ENCODE peak calls at places on chromosomes 2 and 18, in nine cellular contexts. Z is GM23248, T is OCI-LY7, N is neural progenitor cell, M is MM.1S, L is HCT116, U is PC-3, X is SK-N-SH, Y is GM23338. F is an unnamed sample.

GRCh38 chr18:9975658-9976057 is 61.8 kb downstream of the VAPA start:
- DNase-seq in L (no peak), M (no peak), T (no peak), Y (no peak), N (no peak), U (no peak), X (no peak), Z (no peak), F (no peak)

GRCh38 chr2:226644342-226644957 is 155.2 kb downstream of the IRS1 start:
- DNase-seq in M (no peak), X (no peak), L (no peak), Z (peak), U (no peak), N (no peak), Y (no peak), T (no peak), F (no peak)

GRCh38 chr2:101251844-101252407 is 760 bp upstream of the CNOT11 start:
- DNase-seq in X (peak), M (peak), Z (no peak), T (peak), L (peak), U (peak), N (peak), Y (peak), F (peak)

GRCh38 chr2:64036343-64036742 is 17.1 kb upstream of the VPS54 start:
- DNase-seq in X (no peak), Y (no peak), T (no peak), N (no peak), U (peak), M (peak), L (no peak), Z (peak), F (no peak)

GRCh38 chr2:31835450-31835849 is 175.4 kb downstream of the MEMO1 start:
- DNase-seq in T (no peak), Y (no peak), N (no peak), M (no peak), U (no peak), X (no peak), Z (no peak), L (no peak), F (no peak)

GRCh38 chr18:54080854-54081253 is 143.6 kb downstream of the MBD2 start:
- DNase-seq in Z (peak), T (no peak), X (no peak), L (no peak), M (no peak), U (peak), Y (no peak), N (no peak), F (no peak)

GRCh38 chr2:219914577-219914976 is 287.1 kb downstream of the SLC4A3 start:
- DNase-seq in X (no peak), U (no peak), T (no peak), Z (no peak), M (no peak), N (no peak), L (no peak), Y (no peak), F (no peak)

GRCh38 chr18:49076767-49077166 is 126.0 kb upstream of the SMAD7 start:
- DNase-seq in Z (no peak), M (no peak), N (no peak), Y (no peak), L (no peak), T (no peak), U (no peak), X (no peak), F (no peak)

GRCh38 chr2:236535024-236535423 is 34.6 kb upstream of the ACKR3 start:
- DNase-seq in N (no peak), M (no peak), U (peak), T (no peak), Y (no peak), L (no peak), X (no peak), Z (peak), F (no peak)

GRCh38 chr18:50090370-50091312 is 104.3 kb downstream of the MYO5B start:
- DNase-seq in U (no peak), X (no peak), Y (peak), M (no peak), T (no peak), N (no peak), Z (no peak), L (no peak), F (no peak)

GRCh38 chr2:162063899-162064298 is 10.1 kb downstream of the DPP4 start:
- DNase-seq in L (no peak), M (peak), U (no peak), N (no peak), X (no peak), Z (no peak), Y (no peak), T (peak), F (no peak)

GRCh38 chr18:28112056-28112470 is 64.9 kb downstream of the CDH2 start:
- DNase-seq in U (peak), T (no peak), X (no peak), M (no peak), Y (no peak), L (no peak), N (no peak), Z (peak), F (peak)

GRCh38 chr2:26412091-26412673 is 10.5 kb downstream of the DRC1 start:
- DNase-seq in N (no peak), Z (no peak), M (peak), X (no peak), Y (no peak), U (no peak), T (no peak), L (no peak), F (no peak)

GRCh38 chr2:176699098-176699497 is 429.9 kb downstream of the MTX2 start:
- DNase-seq in U (no peak), M (no peak), X (no peak), T (no peak), Z (no peak), L (no peak), N (no peak), Y (no peak), F (no peak)

GRCh38 chr2:237487496-237487895 is 445 bp downstream of the MLPH start:
- DNase-seq in X (no peak), Y (no peak), U (peak), M (no peak), T (no peak), Z (no peak), L (no peak), N (no peak), F (no peak)

GRCh38 chr2:236507393-236508085 is 62.1 kb upstream of the ACKR3 start:
- DNase-seq in T (no peak), L (no peak), M (no peak), Y (peak), N (peak), X (peak), Z (peak), U (no peak), F (peak)

GRCh38 chr2:195658541-195658890 is 1.5 kb downstream of the SLC39A10 start:
- DNase-seq in Y (no peak), X (peak), Z (peak), T (no peak), U (peak), M (no peak), N (no peak), L (no peak), F (peak)

GRCh38 chr2:164706522-164706921 is 85.2 kb upstream of the GRB14 start:
- DNase-seq in Y (no peak), U (peak), T (no peak), N (no peak), Z (peak), M (no peak), X (no peak), L (no peak), F (no peak)

GRCh38 chr2:160306985-160307384 is 106.9 kb upstream of the ITGB6 start:
- DNase-seq in Z (peak), L (no peak), U (no peak), M (no peak), T (no peak), X (no peak), N (no peak), Y (no peak), F (no peak)

GRCh38 chr2:204871246-204871953 is 326.1 kb downstream of the PARD3B start:
- DNase-seq in L (no peak), T (no peak), Y (peak), N (peak), M (no peak), U (peak), Z (peak), X (peak), F (peak)

GRCh38 chr18:24443870-24444269 is 16.6 kb upstream of the HRH4 start:
- DNase-seq in M (peak), X (no peak), N (no peak), U (no peak), T (no peak), Z (no peak), Y (no peak), L (no peak), F (no peak)

GRCh38 chr18:28468903-28469302 is 292.0 kb upstream of the CDH2 start:
- DNase-seq in L (no peak), U (no peak), M (no peak), N (no peak), T (no peak), Z (no peak), X (no peak), Y (no peak), F (no peak)

GRCh38 chr2:153106802-153107477 is 371.6 kb downstream of the RPRM start:
- DNase-seq in Z (peak), U (no peak), X (no peak), Y (no peak), N (no peak), L (no peak), M (peak), T (no peak), F (no peak)

GRCh38 chr2:209425082-209426071 is 1.5 kb downstream of the MAP2 start:
- DNase-seq in Y (peak), X (peak), Z (peak), L (peak), N (peak), T (no peak), M (peak), U (peak), F (peak)

GRCh38 chr2:203022751-203023150 is 8.1 kb downstream of the NBEAL1 start:
- DNase-seq in X (no peak), U (no peak), M (no peak), T (no peak), Z (peak), Y (no peak), L (no peak), N (no peak), F (no peak)

GRCh38 chr2:77228379-77228778 is 293.8 kb downstream of the LRRTM4 start:
- DNase-seq in Y (no peak), T (no peak), Z (no peak), M (no peak), L (no peak), N (no peak), X (peak), U (no peak), F (peak)

GRCh38 chr18:394997-395383 is 105.5 kb downstream of the COLEC12 start:
- DNase-seq in L (no peak), Z (peak), T (no peak), X (no peak), M (no peak), U (no peak), Y (no peak), N (no peak), F (peak)

GRCh38 chr2:95372216-95372829 is 30.2 kb upstream of the FAHD2A start:
- DNase-seq in L (no peak), X (no peak), Y (no peak), Z (no peak), N (no peak), M (no peak), T (no peak), U (no peak), F (no peak)

GRCh38 chr2:240458044-240458899 is 22.8 kb downstream of the GPC1 start:
- DNase-seq in N (no peak), Z (no peak), U (no peak), X (no peak), M (no peak), T (no peak), L (no peak), Y (no peak), F (no peak)

GRCh38 chr2:196242131-196242620 is 70.8 kb upstream of the STK17B start:
- DNase-seq in N (no peak), T (peak), U (peak), X (no peak), Y (no peak), Z (peak), L (no peak), M (no peak), F (no peak)

GRCh38 chr2:240236217-240237111 is 96.0 kb upstream of the OTOS start:
- DNase-seq in T (no peak), X (peak), N (peak), L (no peak), U (no peak), Z (no peak), M (peak), Y (no peak), F (no peak)

GRCh38 chr2:120466704-120467054 is 120.7 kb downstream of the INHBB start:
- DNase-seq in Z (peak), T (no peak), Y (no peak), L (no peak), X (no peak), M (no peak), U (no peak), N (no peak), F (no peak)

GRCh38 chr2:143893340-143893739 is 626.6 kb downstream of the ZEB2 start:
- DNase-seq in L (no peak), Z (no peak), M (no peak), U (no peak), T (no peak), X (peak), Y (no peak), N (peak), F (no peak)

GRCh38 chr18:69267895-69268294 is 132.8 kb upstream of the DOK6 start:
- DNase-seq in M (no peak), T (peak), N (no peak), U (no peak), Z (no peak), X (no peak), L (no peak), Y (peak), F (no peak)

DNA sequence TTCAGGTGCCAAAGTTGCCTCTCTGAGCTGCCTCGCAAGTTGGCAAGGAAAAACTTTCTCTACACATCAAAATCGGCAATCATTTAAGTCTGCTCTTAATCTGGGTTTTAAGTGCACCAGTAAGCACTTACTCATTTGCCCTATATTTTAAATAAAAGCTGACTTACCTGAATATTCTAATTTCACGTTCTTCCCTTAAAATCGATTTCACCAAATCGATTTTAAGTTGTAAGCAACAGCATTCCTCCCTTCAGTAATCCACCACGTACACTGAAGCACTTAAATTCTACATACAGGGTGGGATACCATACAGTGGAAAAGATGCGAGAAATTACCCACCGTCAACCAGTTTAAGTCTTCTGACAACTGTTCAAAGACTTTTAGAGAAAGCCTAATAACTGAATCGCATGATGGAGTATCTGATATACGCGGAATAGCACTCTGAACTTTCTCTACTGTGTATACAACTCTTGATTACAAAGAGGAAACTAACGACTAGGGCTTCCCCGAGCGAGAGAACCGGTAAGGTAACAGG is 1.6 kb downstream of the PPP3R1 start:
- DNase-seq in U (peak), T (no peak), M (no peak), N (no peak), L (no peak), Z (peak), X (no peak), Y (no peak), F (no peak)
- TF ChIP-seq EZH2phosphoT487 in U (no peak), T (no peak), M (no peak), N (no peak), L (no peak), Z (no peak), X (no peak), Y (no peak), F (no peak)

GRCh38 chr2:127373362-127374083 is 14.3 kb downstream of the MAP3K2 start:
- DNase-seq in M (no peak), T (no peak), Y (no peak), Z (no peak), N (no peak), L (no peak), U (no peak), X (no peak), F (no peak)

GRCh38 chr2:127365211-127365643 is 22.5 kb downstream of the MAP3K2 start:
- DNase-seq in L (no peak), U (no peak), M (no peak), Y (peak), X (no peak), N (peak), T (no peak), Z (no peak), F (no peak)

GRCh38 chr2:127376265-127376664 is 11.5 kb downstream of the MAP3K2 start:
- DNase-seq in T (no peak), X (no peak), Z (no peak), Y (no peak), U (no peak), N (no peak), M (no peak), L (no peak), F (no peak)

GRCh38 chr2:127370010-127370409 is 17.8 kb downstream of the MAP3K2 start:
- DNase-seq in T (no peak), X (no peak), Y (peak), U (no peak), N (no peak), M (no peak), L (no peak), Z (no peak), F (no peak)

DNA sequence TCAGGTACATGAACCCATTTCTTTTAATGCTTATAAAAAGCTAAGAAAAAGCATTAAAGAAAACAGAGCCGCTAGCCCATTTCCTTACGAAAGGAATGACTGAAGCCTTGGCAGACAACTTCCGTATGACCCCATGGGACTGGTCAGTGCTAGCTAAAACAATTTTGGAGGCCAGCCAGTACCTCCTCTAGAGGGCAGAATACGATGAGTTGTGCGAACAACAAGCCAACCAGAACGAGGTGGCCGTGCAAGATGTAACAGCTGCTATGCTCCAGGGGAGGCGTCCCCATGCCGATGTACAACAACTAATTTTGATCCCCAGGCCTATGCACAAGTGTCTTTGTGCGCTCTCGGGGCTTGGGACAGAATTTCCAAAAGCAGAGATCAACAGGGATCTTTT is 16.7 kb downstream of the MAP3K2 start:
- DNase-seq in N (no peak), X (no peak), Y (peak), U (no peak), L (peak), T (no peak), M (no peak), Z (no peak), F (no peak)
- H2AFZ ChIP-seq in N (no peak), X (no peak), Y (no peak), U (no peak), L (no peak), T (no peak), M (no peak), Z (no peak), F (no peak)

GRCh38 chr2:43221660-43222471 is 4.5 kb downstream of the ZFP36L2 start:
- DNase-seq in M (peak), U (peak), Z (peak), L (peak), X (peak), Y (peak), T (peak), N (peak), F (peak)
- TF ChIP-seq EZH2phosphoT487 in M (no peak), U (no peak), Z (no peak), L (no peak), X (no peak), Y (no peak), T (no peak), N (no peak), F (no peak)

DNA sequence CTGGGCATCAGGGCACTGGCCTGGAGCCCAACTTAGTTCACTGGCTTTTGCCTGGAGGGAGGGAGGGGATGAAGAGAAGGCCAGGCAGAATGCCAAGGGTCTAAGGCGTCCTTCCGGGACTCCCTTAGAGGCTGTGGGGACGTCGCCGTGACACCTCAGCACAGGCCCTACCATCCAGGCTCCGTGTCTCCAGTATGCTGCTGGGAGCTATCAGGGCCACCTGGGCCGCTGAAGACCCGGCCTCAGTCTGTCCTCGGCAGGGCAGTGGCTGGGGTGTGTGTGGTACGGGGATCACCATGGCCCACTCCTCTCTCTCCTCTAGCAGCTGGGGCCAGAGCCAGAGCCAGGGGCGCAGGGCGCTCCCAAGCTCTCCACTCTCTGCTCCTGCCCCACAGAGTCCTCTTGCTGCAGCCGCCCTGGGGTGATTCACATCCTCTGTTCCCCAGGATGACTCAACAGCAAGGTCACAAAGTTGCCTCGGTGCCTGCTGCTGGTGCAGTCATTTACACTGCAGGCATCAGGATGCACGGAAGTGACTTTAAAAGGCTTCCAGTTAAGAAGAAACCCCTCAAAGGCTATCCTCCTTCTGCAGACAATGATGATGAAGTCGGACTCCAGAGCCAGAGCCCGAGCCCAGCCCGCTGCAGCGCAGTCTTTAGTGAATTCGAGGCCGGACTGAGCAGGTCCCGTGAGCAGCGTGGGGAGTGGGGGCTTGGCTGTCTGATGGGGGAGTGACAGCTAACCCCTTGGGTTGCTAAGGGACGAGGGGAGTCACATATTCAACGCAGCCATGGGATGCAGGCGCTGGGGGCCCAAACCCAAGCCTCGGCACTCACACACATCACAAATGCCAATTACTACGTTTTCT is 31.9 kb downstream of the SNORC start:
- DNase-seq in Z (peak), M (no peak), U (peak), L (peak), Y (no peak), N (no peak), T (no peak), X (peak), F (peak)
- H2AFZ ChIP-seq in Z (peak), M (no peak), U (peak), L (no peak), Y (peak), N (no peak), T (no peak), X (peak), F (no peak)